ENCODE peak calls at places on chromosomes 6 and 20, in eight cellular contexts. One of them, this sample, is unnamed.

GRCh38 chr6:41428995-41429417 is 93.6 kb downstream of the NCR2 start:
- DNase-seq in left ventricle myocardium inferior: peak
- DNase-seq in H7: peak
- DNase-seq in spleen: no peak
- DNase-seq in SJSA1: peak
- DNase-seq in CD8-positive, alpha-beta memory T cell: no peak
- DNase-seq in tibial nerve: peak
- DNase-seq in IMR-90: peak
- DNase-seq in this sample: peak

GRCh38 chr6:116386581-116387299 is 16.0 kb downstream of the DSE start:
- DNase-seq in left ventricle myocardium inferior: no peak
- DNase-seq in H7: no peak
- DNase-seq in spleen: no peak
- DNase-seq in SJSA1: no peak
- DNase-seq in CD8-positive, alpha-beta memory T cell: no peak
- DNase-seq in tibial nerve: no peak
- DNase-seq in IMR-90: peak
- DNase-seq in this sample: peak

GRCh38 chr20:53847118-53847842 is 223.1 kb downstream of the BCAS1 start:
- DNase-seq in left ventricle myocardium inferior: no peak
- DNase-seq in H7: no peak
- DNase-seq in spleen: no peak
- DNase-seq in SJSA1: no peak
- DNase-seq in CD8-positive, alpha-beta memory T cell: no peak
- DNase-seq in tibial nerve: no peak
- DNase-seq in IMR-90: no peak
- DNase-seq in this sample: no peak

GRCh38 chr6:87237804-87238203 is 82.4 kb downstream of the ZNF292 start:
- DNase-seq in left ventricle myocardium inferior: no peak
- DNase-seq in H7: peak
- DNase-seq in spleen: no peak
- DNase-seq in SJSA1: no peak
- DNase-seq in CD8-positive, alpha-beta memory T cell: no peak
- DNase-seq in tibial nerve: no peak
- DNase-seq in IMR-90: peak
- DNase-seq in this sample: peak

GRCh38 chr6:155171747-155172191 is 92.0 kb upstream of the CLDN20 start:
- DNase-seq in left ventricle myocardium inferior: no peak
- DNase-seq in H7: no peak
- DNase-seq in spleen: no peak
- DNase-seq in SJSA1: no peak
- DNase-seq in CD8-positive, alpha-beta memory T cell: no peak
- DNase-seq in tibial nerve: no peak
- DNase-seq in IMR-90: peak
- DNase-seq in this sample: peak

GRCh38 chr20:62737271-62737761 is 28.7 kb downstream of the NTSR1 start:
- DNase-seq in left ventricle myocardium inferior: peak
- DNase-seq in H7: no peak
- DNase-seq in spleen: peak
- DNase-seq in SJSA1: no peak
- DNase-seq in CD8-positive, alpha-beta memory T cell: no peak
- DNase-seq in tibial nerve: no peak
- DNase-seq in IMR-90: no peak
- DNase-seq in this sample: no peak

GRCh38 chr20:41052742-41053419 is 24.3 kb downstream of the TOP1 start:
- DNase-seq in left ventricle myocardium inferior: no peak
- DNase-seq in H7: no peak
- DNase-seq in spleen: no peak
- DNase-seq in SJSA1: no peak
- DNase-seq in CD8-positive, alpha-beta memory T cell: no peak
- DNase-seq in tibial nerve: peak
- DNase-seq in IMR-90: peak
- DNase-seq in this sample: peak

GRCh38 chr6:153058291-153058690 is 55.8 kb upstream of the MTRF1L start:
- DNase-seq in left ventricle myocardium inferior: no peak
- DNase-seq in H7: no peak
- DNase-seq in spleen: no peak
- DNase-seq in SJSA1: no peak
- DNase-seq in CD8-positive, alpha-beta memory T cell: no peak
- DNase-seq in tibial nerve: no peak
- DNase-seq in IMR-90: peak
- DNase-seq in this sample: peak

DNA sequence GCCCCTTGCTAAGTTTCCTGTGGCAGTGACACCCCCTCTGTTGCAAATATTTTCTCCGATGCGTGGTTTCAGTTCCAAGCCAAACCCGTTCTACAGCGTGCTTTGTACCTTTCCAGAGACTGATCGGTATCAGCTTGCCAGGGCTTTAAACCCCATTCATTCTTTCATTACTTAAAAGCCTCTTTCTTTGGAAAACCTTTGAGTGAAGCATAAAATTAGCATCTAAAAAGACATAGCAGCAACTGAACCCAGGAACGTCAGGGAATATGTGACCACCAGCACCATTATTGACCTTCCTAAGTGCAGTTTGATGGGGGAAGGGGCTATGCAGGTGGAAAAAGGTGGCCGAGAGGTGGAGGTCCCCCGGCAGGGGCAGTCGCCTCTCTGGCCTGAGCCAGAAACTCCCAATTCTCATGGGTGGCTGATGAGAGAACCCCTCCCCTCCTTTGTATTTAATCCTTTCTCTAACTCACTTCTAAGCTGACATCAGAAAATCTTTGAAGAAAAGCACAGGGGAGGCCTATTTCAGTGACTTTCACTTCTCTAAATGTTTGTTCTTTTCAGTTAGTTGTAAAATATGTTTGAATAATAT is 89.4 kb downstream of the RSPH3 start:
- DNase-seq in left ventricle myocardium inferior: no peak
- DNase-seq in H7: peak
- DNase-seq in spleen: no peak
- DNase-seq in SJSA1: no peak
- DNase-seq in CD8-positive, alpha-beta memory T cell: no peak
- DNase-seq in tibial nerve: no peak
- DNase-seq in IMR-90: no peak
- DNase-seq in this sample: no peak
- H3K4me3 ChIP-seq in left ventricle myocardium inferior: no peak
- H3K4me3 ChIP-seq in H7: no peak
- H3K4me3 ChIP-seq in spleen: peak
- H3K4me3 ChIP-seq in SJSA1: no peak
- H3K4me3 ChIP-seq in CD8-positive, alpha-beta memory T cell: peak
- H3K4me3 ChIP-seq in tibial nerve: no peak
- H3K4me3 ChIP-seq in IMR-90: no peak
- H3K4me3 ChIP-seq in this sample: no peak

DNA sequence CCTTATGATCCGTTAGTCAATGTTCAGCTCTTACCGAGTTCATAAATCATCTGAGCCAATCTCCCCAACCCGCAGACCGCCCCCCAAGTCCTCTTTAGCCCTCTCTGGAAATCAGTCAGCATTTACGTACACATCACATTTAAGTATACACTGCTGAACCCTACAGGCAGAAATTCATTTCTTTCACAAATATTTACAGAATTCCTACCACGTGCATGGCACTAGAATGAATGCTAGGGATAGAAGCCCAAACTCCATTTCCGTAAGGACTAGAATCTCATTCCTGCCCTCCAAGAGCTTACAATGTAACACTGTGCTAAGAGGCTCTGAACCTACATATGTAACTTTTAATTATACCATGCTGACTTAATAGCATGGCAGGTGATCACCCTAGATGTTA is 1.8 kb downstream of the OSER1 start:
- DNase-seq in left ventricle myocardium inferior: no peak
- DNase-seq in H7: no peak
- DNase-seq in spleen: no peak
- DNase-seq in SJSA1: no peak
- DNase-seq in CD8-positive, alpha-beta memory T cell: no peak
- DNase-seq in tibial nerve: no peak
- DNase-seq in IMR-90: peak
- DNase-seq in this sample: no peak
- H3K4me3 ChIP-seq in left ventricle myocardium inferior: peak
- H3K4me3 ChIP-seq in H7: no peak
- H3K4me3 ChIP-seq in spleen: peak
- H3K4me3 ChIP-seq in SJSA1: peak
- H3K4me3 ChIP-seq in CD8-positive, alpha-beta memory T cell: peak
- H3K4me3 ChIP-seq in tibial nerve: peak
- H3K4me3 ChIP-seq in IMR-90: peak
- H3K4me3 ChIP-seq in this sample: peak

GRCh38 chr6:149646599-149646998 is 1.9 kb downstream of the KATNA1 start:
- DNase-seq in left ventricle myocardium inferior: no peak
- DNase-seq in H7: no peak
- DNase-seq in spleen: no peak
- DNase-seq in SJSA1: no peak
- DNase-seq in CD8-positive, alpha-beta memory T cell: no peak
- DNase-seq in tibial nerve: no peak
- DNase-seq in IMR-90: no peak
- DNase-seq in this sample: no peak
- H3K4me3 ChIP-seq in left ventricle myocardium inferior: peak
- H3K4me3 ChIP-seq in H7: peak
- H3K4me3 ChIP-seq in spleen: no peak
- H3K4me3 ChIP-seq in SJSA1: peak
- H3K4me3 ChIP-seq in CD8-positive, alpha-beta memory T cell: no peak
- H3K4me3 ChIP-seq in tibial nerve: peak
- H3K4me3 ChIP-seq in IMR-90: peak
- H3K4me3 ChIP-seq in this sample: peak

GRCh38 chr6:91669154-91669903 is 1082.5 kb upstream of the MAP3K7 start:
- DNase-seq in left ventricle myocardium inferior: no peak
- DNase-seq in H7: no peak
- DNase-seq in spleen: no peak
- DNase-seq in SJSA1: no peak
- DNase-seq in CD8-positive, alpha-beta memory T cell: no peak
- DNase-seq in tibial nerve: no peak
- DNase-seq in IMR-90: no peak
- DNase-seq in this sample: no peak
- H3K4me3 ChIP-seq in left ventricle myocardium inferior: no peak
- H3K4me3 ChIP-seq in H7: no peak
- H3K4me3 ChIP-seq in spleen: no peak
- H3K4me3 ChIP-seq in SJSA1: no peak
- H3K4me3 ChIP-seq in CD8-positive, alpha-beta memory T cell: no peak
- H3K4me3 ChIP-seq in tibial nerve: no peak
- H3K4me3 ChIP-seq in IMR-90: no peak
- H3K4me3 ChIP-seq in this sample: no peak

GRCh38 chr6:156963712-156964700 is 186.8 kb downstream of the ARID1B start:
- DNase-seq in left ventricle myocardium inferior: no peak
- DNase-seq in H7: no peak
- DNase-seq in spleen: no peak
- DNase-seq in SJSA1: no peak
- DNase-seq in CD8-positive, alpha-beta memory T cell: no peak
- DNase-seq in tibial nerve: no peak
- DNase-seq in IMR-90: peak
- DNase-seq in this sample: peak
- H3K4me3 ChIP-seq in left ventricle myocardium inferior: peak
- H3K4me3 ChIP-seq in H7: no peak
- H3K4me3 ChIP-seq in spleen: peak
- H3K4me3 ChIP-seq in SJSA1: peak
- H3K4me3 ChIP-seq in CD8-positive, alpha-beta memory T cell: no peak
- H3K4me3 ChIP-seq in tibial nerve: peak
- H3K4me3 ChIP-seq in IMR-90: peak
- H3K4me3 ChIP-seq in this sample: peak

GRCh38 chr6:138988469-138988834 is 399 bp upstream of the REPS1 start:
- DNase-seq in left ventricle myocardium inferior: no peak
- DNase-seq in H7: no peak
- DNase-seq in spleen: no peak
- DNase-seq in SJSA1: no peak
- DNase-seq in CD8-positive, alpha-beta memory T cell: no peak
- DNase-seq in tibial nerve: no peak
- DNase-seq in IMR-90: peak
- DNase-seq in this sample: no peak
- H3K4me3 ChIP-seq in left ventricle myocardium inferior: peak
- H3K4me3 ChIP-seq in H7: no peak
- H3K4me3 ChIP-seq in spleen: peak
- H3K4me3 ChIP-seq in SJSA1: peak
- H3K4me3 ChIP-seq in CD8-positive, alpha-beta memory T cell: peak
- H3K4me3 ChIP-seq in tibial nerve: peak
- H3K4me3 ChIP-seq in IMR-90: peak
- H3K4me3 ChIP-seq in this sample: peak

GRCh38 chr20:48839518-48839917 is 11.7 kb upstream of the PREX1 start:
- DNase-seq in left ventricle myocardium inferior: no peak
- DNase-seq in H7: no peak
- DNase-seq in spleen: no peak
- DNase-seq in SJSA1: no peak
- DNase-seq in CD8-positive, alpha-beta memory T cell: no peak
- DNase-seq in tibial nerve: no peak
- DNase-seq in IMR-90: no peak
- DNase-seq in this sample: no peak
- H3K4me3 ChIP-seq in left ventricle myocardium inferior: no peak
- H3K4me3 ChIP-seq in H7: no peak
- H3K4me3 ChIP-seq in spleen: no peak
- H3K4me3 ChIP-seq in SJSA1: no peak
- H3K4me3 ChIP-seq in CD8-positive, alpha-beta memory T cell: no peak
- H3K4me3 ChIP-seq in tibial nerve: no peak
- H3K4me3 ChIP-seq in IMR-90: no peak
- H3K4me3 ChIP-seq in this sample: no peak

GRCh38 chr20:57618766-57619052 is 1.5 kb downstream of the ZBP1 start:
- DNase-seq in left ventricle myocardium inferior: no peak
- DNase-seq in H7: no peak
- DNase-seq in spleen: no peak
- DNase-seq in SJSA1: no peak
- DNase-seq in CD8-positive, alpha-beta memory T cell: no peak
- DNase-seq in tibial nerve: no peak
- DNase-seq in IMR-90: no peak
- DNase-seq in this sample: no peak

GRCh38 chr20:57621426-57622200 is 1.4 kb upstream of the ZBP1 start:
- DNase-seq in left ventricle myocardium inferior: no peak
- DNase-seq in H7: peak
- DNase-seq in spleen: no peak
- DNase-seq in SJSA1: no peak
- DNase-seq in CD8-positive, alpha-beta memory T cell: no peak
- DNase-seq in tibial nerve: no peak
- DNase-seq in IMR-90: no peak
- DNase-seq in this sample: no peak

GRCh38 chr20:57620999-57621398 is 773 bp upstream of the ZBP1 start:
- DNase-seq in left ventricle myocardium inferior: no peak
- DNase-seq in H7: peak
- DNase-seq in spleen: peak
- DNase-seq in SJSA1: no peak
- DNase-seq in CD8-positive, alpha-beta memory T cell: no peak
- DNase-seq in tibial nerve: no peak
- DNase-seq in IMR-90: no peak
- DNase-seq in this sample: no peak

GRCh38 chr20:57619053-57619831 is 984 bp downstream of the ZBP1 start:
- DNase-seq in left ventricle myocardium inferior: peak
- DNase-seq in H7: no peak
- DNase-seq in spleen: peak
- DNase-seq in SJSA1: no peak
- DNase-seq in CD8-positive, alpha-beta memory T cell: peak
- DNase-seq in tibial nerve: no peak
- DNase-seq in IMR-90: no peak
- DNase-seq in this sample: no peak

GRCh38 chr20:57620274-57620990 is at the start of gene ZBP1:
- DNase-seq in left ventricle myocardium inferior: no peak
- DNase-seq in H7: no peak
- DNase-seq in spleen: peak
- DNase-seq in SJSA1: no peak
- DNase-seq in CD8-positive, alpha-beta memory T cell: peak
- DNase-seq in tibial nerve: no peak
- DNase-seq in IMR-90: no peak
- DNase-seq in this sample: no peak
- H3K4me3 ChIP-seq in left ventricle myocardium inferior: peak
- H3K4me3 ChIP-seq in H7: no peak
- H3K4me3 ChIP-seq in spleen: peak
- H3K4me3 ChIP-seq in SJSA1: no peak
- H3K4me3 ChIP-seq in CD8-positive, alpha-beta memory T cell: peak
- H3K4me3 ChIP-seq in tibial nerve: peak
- H3K4me3 ChIP-seq in IMR-90: no peak
- H3K4me3 ChIP-seq in this sample: no peak

DNA sequence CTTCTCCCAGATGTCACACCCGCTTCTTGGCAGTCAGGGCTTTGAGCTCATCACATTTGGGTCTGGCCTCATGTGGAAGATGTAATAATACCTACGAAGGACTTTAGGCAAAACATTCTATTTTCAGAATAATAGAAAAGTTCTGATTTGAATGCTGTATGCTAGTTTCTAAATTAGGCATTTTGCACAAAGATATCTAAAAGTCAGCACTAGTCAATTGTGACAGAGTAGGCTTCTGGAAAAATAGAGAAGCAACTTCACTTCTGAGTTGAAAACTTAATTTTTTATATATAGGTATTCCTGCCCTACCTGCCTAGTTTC is 38.3 kb upstream of the CD2AP start:
- DNase-seq in left ventricle myocardium inferior: no peak
- DNase-seq in H7: no peak
- DNase-seq in spleen: no peak
- DNase-seq in SJSA1: no peak
- DNase-seq in CD8-positive, alpha-beta memory T cell: no peak
- DNase-seq in tibial nerve: no peak
- DNase-seq in IMR-90: no peak
- DNase-seq in this sample: no peak
- H3K4me3 ChIP-seq in left ventricle myocardium inferior: no peak
- H3K4me3 ChIP-seq in H7: no peak
- H3K4me3 ChIP-seq in spleen: no peak
- H3K4me3 ChIP-seq in SJSA1: no peak
- H3K4me3 ChIP-seq in CD8-positive, alpha-beta memory T cell: no peak
- H3K4me3 ChIP-seq in tibial nerve: no peak
- H3K4me3 ChIP-seq in IMR-90: no peak
- H3K4me3 ChIP-seq in this sample: no peak